ENCODE peak calls at places on chromosome 19, in seven cellular contexts. One of them, this sample, is unnamed.

GRCh38 chr19:42655748-42656147 is 61.0 kb upstream of the CEACAM8 start:
- DNase-seq in fibroblast of mammary gland: no peak
- DNase-seq in spleen: no peak
- DNase-seq in HCT116: no peak
- DNase-seq in OCI-LY7: no peak
- DNase-seq in foreskin fibroblast: no peak
- DNase-seq in transverse colon: no peak
- DNase-seq in this sample: no peak

GRCh38 chr19:27892500-27892899 is 1320.5 kb downstream of the UQCRFS1 start:
- DNase-seq in transverse colon: no peak
- DNase-seq in spleen: no peak
- DNase-seq in OCI-LY7: no peak
- DNase-seq in fibroblast of mammary gland: no peak
- DNase-seq in HCT116: no peak
- DNase-seq in foreskin fibroblast: no peak
- DNase-seq in this sample: no peak

GRCh38 chr19:4695224-4695731 is 25.1 kb upstream of the MYDGF start:
- DNase-seq in spleen: no peak
- DNase-seq in transverse colon: no peak
- DNase-seq in fibroblast of mammary gland: no peak
- DNase-seq in OCI-LY7: no peak
- DNase-seq in HCT116: no peak
- DNase-seq in foreskin fibroblast: no peak
- DNase-seq in this sample: no peak

GRCh38 chr19:40315812-40316475 is 30.8 kb upstream of the AKT2 start:
- DNase-seq in transverse colon: no peak
- DNase-seq in fibroblast of mammary gland: no peak
- DNase-seq in OCI-LY7: no peak
- DNase-seq in spleen: no peak
- DNase-seq in HCT116: no peak
- DNase-seq in foreskin fibroblast: no peak
- DNase-seq in this sample: no peak

GRCh38 chr19:12938536-12939291 is at the start of gene CALR:
- DNase-seq in spleen: no peak
- DNase-seq in foreskin fibroblast: peak; percentile 67
- DNase-seq in OCI-LY7: peak; percentile 62
- DNase-seq in HCT116: no peak
- DNase-seq in transverse colon: peak; percentile 45
- DNase-seq in fibroblast of mammary gland: peak; percentile 29
- DNase-seq in this sample: no peak

GRCh38 chr19:57241181-57241580 is 749 bp downstream of the ZNF805 start:
- DNase-seq in foreskin fibroblast: peak; percentile 49
- DNase-seq in OCI-LY7: peak; percentile 7
- DNase-seq in fibroblast of mammary gland: peak; percentile 33
- DNase-seq in transverse colon: no peak
- DNase-seq in spleen: no peak
- DNase-seq in HCT116: no peak
- DNase-seq in this sample: no peak

GRCh38 chr19:31312004-31312403 is 37.2 kb downstream of the TSHZ3 start:
- DNase-seq in fibroblast of mammary gland: peak; percentile 94
- DNase-seq in HCT116: no peak
- DNase-seq in OCI-LY7: no peak
- DNase-seq in foreskin fibroblast: peak; percentile 76
- DNase-seq in spleen: no peak
- DNase-seq in transverse colon: no peak
- DNase-seq in this sample: no peak

GRCh38 chr19:31715249-31715944 is 366.2 kb upstream of the TSHZ3 start:
- DNase-seq in HCT116: no peak
- DNase-seq in spleen: no peak
- DNase-seq in fibroblast of mammary gland: peak; percentile 11
- DNase-seq in foreskin fibroblast: peak; percentile 1
- DNase-seq in transverse colon: no peak
- DNase-seq in OCI-LY7: no peak
- DNase-seq in this sample: no peak

GRCh38 chr19:9645466-9645865 is 24.4 kb upstream of the ZNF561 start:
- DNase-seq in foreskin fibroblast: no peak
- DNase-seq in OCI-LY7: peak; percentile 8
- DNase-seq in HCT116: no peak
- DNase-seq in transverse colon: no peak
- DNase-seq in fibroblast of mammary gland: no peak
- DNase-seq in spleen: no peak
- DNase-seq in this sample: no peak

GRCh38 chr19:4597278-4597974 is 37.9 kb upstream of the SEMA6B start:
- DNase-seq in OCI-LY7: no peak
- DNase-seq in fibroblast of mammary gland: no peak
- DNase-seq in foreskin fibroblast: no peak
- DNase-seq in transverse colon: no peak
- DNase-seq in spleen: no peak
- DNase-seq in HCT116: no peak
- DNase-seq in this sample: no peak

GRCh38 chr19:6678690-6679109 is 8.7 kb upstream of the TNFSF14 start:
- DNase-seq in spleen: peak; percentile 10
- DNase-seq in OCI-LY7: no peak
- DNase-seq in foreskin fibroblast: no peak
- DNase-seq in HCT116: no peak
- DNase-seq in fibroblast of mammary gland: peak; percentile 33
- DNase-seq in transverse colon: no peak
- DNase-seq in this sample: no peak

GRCh38 chr19:10888421-10888866 is 17.1 kb downstream of the CARM1 start:
- DNase-seq in HCT116: no peak
- DNase-seq in transverse colon: no peak
- DNase-seq in fibroblast of mammary gland: no peak
- DNase-seq in spleen: no peak
- DNase-seq in OCI-LY7: peak; percentile 77
- DNase-seq in foreskin fibroblast: no peak
- DNase-seq in this sample: no peak

GRCh38 chr19:2957160-2957559 is 12.4 kb upstream of the ZNF77 start:
- DNase-seq in HCT116: no peak
- DNase-seq in transverse colon: no peak
- DNase-seq in foreskin fibroblast: no peak
- DNase-seq in fibroblast of mammary gland: no peak
- DNase-seq in OCI-LY7: no peak
- DNase-seq in spleen: no peak
- DNase-seq in this sample: no peak

GRCh38 chr19:11256189-11256588 is 6.1 kb downstream of the DOCK6 start:
- DNase-seq in fibroblast of mammary gland: no peak
- DNase-seq in HCT116: no peak
- DNase-seq in spleen: no peak
- DNase-seq in foreskin fibroblast: peak; percentile 67
- DNase-seq in transverse colon: no peak
- DNase-seq in OCI-LY7: no peak
- DNase-seq in this sample: no peak

GRCh38 chr19:48991823-48992570 is 1.1 kb downstream of the GYS1 start:
- DNase-seq in OCI-LY7: no peak
- DNase-seq in fibroblast of mammary gland: peak; percentile 80
- DNase-seq in spleen: peak; percentile 81
- DNase-seq in HCT116: no peak
- DNase-seq in transverse colon: peak; percentile 70
- DNase-seq in foreskin fibroblast: peak; percentile 92
- DNase-seq in this sample: no peak

GRCh38 chr19:48190288-48191284 is 20.1 kb downstream of the ZSWIM9 start:
- DNase-seq in HCT116: peak; percentile 50
- DNase-seq in OCI-LY7: peak; percentile 90
- DNase-seq in fibroblast of mammary gland: peak; percentile 82
- DNase-seq in spleen: no peak
- DNase-seq in transverse colon: peak; percentile 26
- DNase-seq in foreskin fibroblast: peak; percentile 43
- DNase-seq in this sample: peak; percentile 87

GRCh38 chr19:49689133-49690072 is at the start of gene ADM5:
- DNase-seq in OCI-LY7: no peak
- DNase-seq in spleen: peak; percentile 84
- DNase-seq in HCT116: no peak
- DNase-seq in fibroblast of mammary gland: no peak
- DNase-seq in foreskin fibroblast: peak; percentile 62
- DNase-seq in transverse colon: peak; percentile 70
- DNase-seq in this sample: no peak

GRCh38 chr19:19372656-19373416 is 32.6 kb upstream of the GATAD2A start:
- DNase-seq in HCT116: peak; percentile 50
- DNase-seq in transverse colon: peak; percentile 86
- DNase-seq in fibroblast of mammary gland: peak; percentile 29
- DNase-seq in OCI-LY7: peak; percentile 90
- DNase-seq in foreskin fibroblast: peak; percentile 65
- DNase-seq in spleen: peak; percentile 90
- DNase-seq in this sample: no peak

GRCh38 chr19:6686628-6686975 is 16.6 kb upstream of the TNFSF14 start:
- DNase-seq in fibroblast of mammary gland: no peak
- DNase-seq in HCT116: no peak
- DNase-seq in spleen: peak; percentile 20
- DNase-seq in OCI-LY7: no peak
- DNase-seq in foreskin fibroblast: no peak
- DNase-seq in transverse colon: no peak
- DNase-seq in this sample: no peak

GRCh38 chr19:5691930-5692784 is 2.1 kb downstream of the RPL36 start:
- DNase-seq in fibroblast of mammary gland: peak; percentile 43
- DNase-seq in spleen: peak; percentile 80
- DNase-seq in transverse colon: no peak
- DNase-seq in HCT116: no peak
- DNase-seq in foreskin fibroblast: peak; percentile 63
- DNase-seq in OCI-LY7: peak; percentile 32
- DNase-seq in this sample: no peak

GRCh38 chr19:16263115-16263839 is 61.3 kb upstream of the KLF2 start:
- DNase-seq in OCI-LY7: peak; percentile 78
- DNase-seq in foreskin fibroblast: no peak
- DNase-seq in spleen: peak; percentile 83
- DNase-seq in HCT116: no peak
- DNase-seq in fibroblast of mammary gland: no peak
- DNase-seq in transverse colon: peak; percentile 11
- DNase-seq in this sample: no peak

GRCh38 chr19:10044390-10044789 is 31.1 kb downstream of the RDH8 start:
- DNase-seq in OCI-LY7: peak; percentile 44
- DNase-seq in fibroblast of mammary gland: no peak
- DNase-seq in transverse colon: no peak
- DNase-seq in HCT116: peak; percentile 61
- DNase-seq in foreskin fibroblast: no peak
- DNase-seq in spleen: no peak
- DNase-seq in this sample: peak; percentile 31

GRCh38 chr19:4012092-4012974 is 4.8 kb downstream of the PIAS4 start:
- DNase-seq in transverse colon: peak; percentile 38
- DNase-seq in HCT116: no peak
- DNase-seq in spleen: no peak
- DNase-seq in foreskin fibroblast: no peak
- DNase-seq in OCI-LY7: no peak
- DNase-seq in fibroblast of mammary gland: no peak
- DNase-seq in this sample: no peak

GRCh38 chr19:30222993-30223865 is 149.0 kb upstream of the ZNF536 start:
- DNase-seq in foreskin fibroblast: no peak
- DNase-seq in transverse colon: no peak
- DNase-seq in spleen: no peak
- DNase-seq in HCT116: no peak
- DNase-seq in OCI-LY7: no peak
- DNase-seq in fibroblast of mammary gland: no peak
- DNase-seq in this sample: no peak

GRCh38 chr19:35449347-35450043 is 1.4 kb downstream of the FFAR2 start:
- DNase-seq in fibroblast of mammary gland: no peak
- DNase-seq in transverse colon: no peak
- DNase-seq in HCT116: no peak
- DNase-seq in spleen: no peak
- DNase-seq in OCI-LY7: no peak
- DNase-seq in foreskin fibroblast: no peak
- DNase-seq in this sample: no peak

GRCh38 chr19:8512115-8512967 is 1.6 kb downstream of the ZNF414 start:
- DNase-seq in transverse colon: peak; percentile 43
- DNase-seq in foreskin fibroblast: peak; percentile 48
- DNase-seq in fibroblast of mammary gland: peak; percentile 31
- DNase-seq in OCI-LY7: peak; percentile 79
- DNase-seq in HCT116: peak; percentile 67
- DNase-seq in spleen: no peak
- DNase-seq in this sample: peak; percentile 32
- H3K4me3 ChIP-seq in transverse colon: no peak overlapping the region
- H3K4me3 ChIP-seq in foreskin fibroblast: no peak overlapping the region
- H3K4me3 ChIP-seq in fibroblast of mammary gland: no peak overlapping the region
- H3K4me3 ChIP-seq in OCI-LY7: peak overlapping the region; percentile 69
- H3K4me3 ChIP-seq in HCT116: peak overlapping the region; percentile 59
- H3K4me3 ChIP-seq in spleen: peak overlapping the region; percentile 71
- H3K4me3 ChIP-seq in this sample: peak overlapping the region; percentile 77

DNA sequence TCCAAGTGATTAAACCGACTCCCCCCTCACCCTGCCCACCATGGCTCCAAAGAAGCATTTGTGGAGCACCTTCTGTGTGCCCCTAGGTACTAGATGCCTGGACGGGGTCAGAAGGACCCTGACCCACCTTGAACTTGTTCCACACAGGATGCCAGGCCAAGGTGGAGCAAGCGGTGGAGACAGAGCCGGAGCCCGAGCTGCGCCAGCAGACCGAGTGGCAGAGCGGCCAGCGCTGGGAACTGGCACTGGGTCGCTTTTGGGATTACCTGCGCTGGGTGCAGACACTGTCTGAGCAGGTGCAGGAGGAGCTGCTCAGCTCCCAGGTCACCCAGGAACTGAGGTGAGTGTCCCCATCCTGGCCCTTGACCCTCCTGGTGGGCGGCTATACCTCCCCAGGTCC is 2.0 kb downstream of the APOE start:
- DNase-seq in fibroblast of mammary gland: no peak
- DNase-seq in spleen: no peak
- DNase-seq in OCI-LY7: no peak
- DNase-seq in transverse colon: no peak
- DNase-seq in foreskin fibroblast: no peak
- DNase-seq in HCT116: no peak
- DNase-seq in this sample: no peak
- H3K4me3 ChIP-seq in fibroblast of mammary gland: no peak overlapping the region
- H3K4me3 ChIP-seq in spleen: peak overlapping the region; percentile 65
- H3K4me3 ChIP-seq in OCI-LY7: no peak overlapping the region
- H3K4me3 ChIP-seq in transverse colon: no peak overlapping the region
- H3K4me3 ChIP-seq in foreskin fibroblast: no peak overlapping the region
- H3K4me3 ChIP-seq in HCT116: no peak overlapping the region
- H3K4me3 ChIP-seq in this sample: no peak overlapping the region

GRCh38 chr19:17794731-17795494 is at the start of gene B3GNT3:
- DNase-seq in fibroblast of mammary gland: no peak
- DNase-seq in transverse colon: peak; percentile 95
- DNase-seq in HCT116: peak; percentile 83
- DNase-seq in OCI-LY7: no peak
- DNase-seq in spleen: no peak
- DNase-seq in foreskin fibroblast: peak; percentile 52
- DNase-seq in this sample: no peak
- H3K4me3 ChIP-seq in fibroblast of mammary gland: no peak within 1 kb of the TSS
- H3K4me3 ChIP-seq in transverse colon: peak within 1 kb of the TSS; percentile 10
- H3K4me3 ChIP-seq in HCT116: peak within 1 kb of the TSS; percentile 90
- H3K4me3 ChIP-seq in OCI-LY7: no peak within 1 kb of the TSS
- H3K4me3 ChIP-seq in spleen: peak within 1 kb of the TSS; percentile 60
- H3K4me3 ChIP-seq in foreskin fibroblast: no peak within 1 kb of the TSS
- H3K4me3 ChIP-seq in this sample: no peak within 1 kb of the TSS

GRCh38 chr19:14476307-14476662 is 1.1 kb upstream of the PTGER1 start:
- DNase-seq in fibroblast of mammary gland: no peak
- DNase-seq in transverse colon: no peak
- DNase-seq in foreskin fibroblast: no peak
- DNase-seq in HCT116: no peak
- DNase-seq in OCI-LY7: no peak
- DNase-seq in spleen: no peak
- DNase-seq in this sample: no peak

GRCh38 chr19:14473915-14474578 is 1.1 kb downstream of the PTGER1 start:
- DNase-seq in transverse colon: peak; percentile 53
- DNase-seq in fibroblast of mammary gland: no peak
- DNase-seq in HCT116: no peak
- DNase-seq in OCI-LY7: no peak
- DNase-seq in foreskin fibroblast: peak; percentile 63
- DNase-seq in spleen: no peak
- DNase-seq in this sample: no peak

GRCh38 chr19:14475251-14476073 is at the start of gene PTGER1:
- DNase-seq in foreskin fibroblast: peak; percentile 75
- DNase-seq in OCI-LY7: no peak
- DNase-seq in fibroblast of mammary gland: peak; percentile 47
- DNase-seq in spleen: no peak
- DNase-seq in HCT116: peak; percentile 21
- DNase-seq in transverse colon: no peak
- DNase-seq in this sample: no peak

GRCh38 chr19:14473073-14473790 is 1.9 kb downstream of the PTGER1 start:
- DNase-seq in fibroblast of mammary gland: no peak
- DNase-seq in foreskin fibroblast: peak; percentile 55
- DNase-seq in transverse colon: no peak
- DNase-seq in OCI-LY7: no peak
- DNase-seq in HCT116: no peak
- DNase-seq in spleen: no peak
- DNase-seq in this sample: no peak

GRCh38 chr19:14474827-14475226 is 327 bp downstream of the PTGER1 start:
- DNase-seq in OCI-LY7: no peak
- DNase-seq in spleen: no peak
- DNase-seq in foreskin fibroblast: no peak
- DNase-seq in fibroblast of mammary gland: no peak
- DNase-seq in HCT116: no peak
- DNase-seq in transverse colon: no peak
- DNase-seq in this sample: no peak
- H3K4me3 ChIP-seq in OCI-LY7: no peak overlapping the region
- H3K4me3 ChIP-seq in spleen: peak overlapping the region; percentile 63
- H3K4me3 ChIP-seq in foreskin fibroblast: peak overlapping the region; percentile 51
- H3K4me3 ChIP-seq in fibroblast of mammary gland: peak overlapping the region; percentile 2
- H3K4me3 ChIP-seq in HCT116: peak overlapping the region; percentile 11
- H3K4me3 ChIP-seq in transverse colon: no peak overlapping the region
- H3K4me3 ChIP-seq in this sample: no peak overlapping the region